ENCODE peak calls at places on chromosomes 4 and X, in four cellular contexts. T is HFFc6, V is brain microvascular endothelial cell, R is GM06990. W is an unnamed sample.

GRCh38 chr4:112075129-112075753 is 70.0 kb upstream of the FAM241A start:
- DNase-seq in T (peak; percentile 61), V (peak; percentile 83), R (no peak), W (no peak)

GRCh38 chrX:132775230-132775823 is 183.1 kb downstream of the HS6ST2 start:
- DNase-seq in T (no peak), V (no peak), R (peak; percentile 2), W (no peak)

GRCh38 chr4:139718833-139719232 is 53.2 kb downstream of the MGST2 start:
- DNase-seq in T (no peak), V (no peak), R (no peak), W (no peak)

GRCh38 chr4:116603096-116603495 is 482.3 kb downstream of the TRAM1L1 start:
- DNase-seq in T (no peak), V (no peak), R (no peak), W (no peak)

GRCh38 chrX:108397627-108398392 is 40.4 kb downstream of the COL4A6 start:
- DNase-seq in T (peak; percentile 42), V (peak; percentile 27), R (peak; percentile 24), W (no peak)

GRCh38 chr4:173529505-173530325 is at the start of gene HAND2:
- DNase-seq in T (peak; percentile 73), V (no peak), R (no peak), W (peak; percentile 31)

GRCh38 chr4:39369301-39369700 is 3.1 kb upstream of the RFC1 start:
- DNase-seq in T (no peak), V (no peak), R (no peak), W (no peak)

GRCh38 chr4:155789391-155789790 is 30.6 kb downstream of the GUCY1B1 start:
- DNase-seq in T (no peak), V (no peak), R (no peak), W (no peak)

GRCh38 chr4:78768447-78769177 is 7.5 kb upstream of the BMP2K start:
- DNase-seq in T (peak; percentile 41), V (peak; percentile 63), R (no peak), W (no peak)

GRCh38 chr4:186105721-186106335 is 1.3 kb downstream of the FAM149A start:
- DNase-seq in T (no peak), V (no peak), R (no peak), W (no peak)

GRCh38 chr4:161696957-161697356 is 466.8 kb downstream of the FSTL5 start:
- DNase-seq in T (no peak), V (no peak), R (no peak), W (no peak)

GRCh38 chrX:115177941-115178340 is 11.3 kb upstream of the RBMXL3 start:
- DNase-seq in T (no peak), V (no peak), R (no peak), W (no peak)

GRCh38 chr4:38663021-38663800 is 788 bp upstream of the KLF3 start:
- DNase-seq in T (no peak), V (no peak), R (peak; percentile 53), W (peak; percentile 19)

GRCh38 chr4:188780686-188781085 is 641.4 kb downstream of the TRIML1 start:
- DNase-seq in T (peak; percentile 11), V (peak; percentile 16), R (no peak), W (no peak)

GRCh38 chr4:168917150-168917779 is 92.8 kb downstream of the CBR4 start:
- DNase-seq in T (peak; percentile 22), V (peak; percentile 24), R (peak; percentile 8), W (no peak)

GRCh38 chr4:124334119-124334518 is 378.4 kb downstream of the ANKRD50 start:
- DNase-seq in T (peak; percentile 82), V (peak; percentile 83), R (no peak), W (peak; percentile 48)

GRCh38 chrX:17397074-17397473 is 22.1 kb downstream of the NHS start:
- DNase-seq in T (no peak), V (no peak), R (no peak), W (no peak)

GRCh38 chrX:18548996-18549395 is 122.9 kb downstream of the RS1 start:
- DNase-seq in T (no peak), V (no peak), R (no peak), W (no peak)

GRCh38 chrX:119887721-119888425 is 7.8 kb upstream of the AKAP14 start:
- DNase-seq in T (peak; percentile 43), V (peak; percentile 29), R (peak; percentile 46), W (no peak)
- TF ChIP-seq CTCF in T (peak; percentile 74), V (peak; percentile 76), R (no peak), W (peak; percentile 66)

GRCh38 chr4:118352843-118353373 is at the start of gene PRSS12:
- DNase-seq in T (peak; percentile 74), V (peak; percentile 43), R (peak; percentile 74), W (no peak)
- TF ChIP-seq CTCF in T (peak; percentile 96), V (peak; percentile 57), R (peak; percentile 37), W (peak; percentile 63)

GRCh38 chrX:121322159-121322558 is 274.7 kb downstream of the GLUD2 start:
- DNase-seq in T (no peak), V (peak; percentile 3), R (no peak), W (no peak)
- TF ChIP-seq CTCF in T (peak; percentile 59), V (peak; percentile 35), R (peak; percentile 55), W (peak; percentile 19)

GRCh38 chr4:41963105-41963504 is 18.5 kb upstream of the DCAF4L1 start:
- DNase-seq in T (peak; percentile 31), V (peak; percentile 10), R (peak; percentile 19), W (no peak)

DNA sequence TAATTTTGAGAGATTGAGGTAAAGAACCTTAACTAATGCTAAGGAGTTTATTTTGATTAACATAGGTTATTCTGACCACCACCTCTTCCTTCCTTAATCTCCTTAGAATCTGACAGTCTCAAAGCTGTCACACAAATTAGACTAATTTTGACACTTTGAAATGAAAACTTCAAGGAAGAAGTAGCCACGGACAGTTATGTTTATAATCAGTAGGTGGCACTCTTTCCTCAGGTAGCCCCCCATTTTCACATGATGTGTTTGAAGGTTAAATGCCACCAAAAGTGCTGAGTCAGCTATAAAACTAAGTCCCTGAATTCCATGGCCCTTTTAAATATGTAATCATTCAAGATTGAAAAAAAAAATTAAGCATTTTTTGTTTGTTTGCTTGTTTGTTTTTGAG is 22.4 kb downstream of the TMEM33 start:
- DNase-seq in T (no peak), V (no peak), R (no peak), W (no peak)
- TF ChIP-seq CTCF in T (peak; percentile 64), V (peak; percentile 39), R (peak; percentile 53), W (peak; percentile 20)

DNA sequence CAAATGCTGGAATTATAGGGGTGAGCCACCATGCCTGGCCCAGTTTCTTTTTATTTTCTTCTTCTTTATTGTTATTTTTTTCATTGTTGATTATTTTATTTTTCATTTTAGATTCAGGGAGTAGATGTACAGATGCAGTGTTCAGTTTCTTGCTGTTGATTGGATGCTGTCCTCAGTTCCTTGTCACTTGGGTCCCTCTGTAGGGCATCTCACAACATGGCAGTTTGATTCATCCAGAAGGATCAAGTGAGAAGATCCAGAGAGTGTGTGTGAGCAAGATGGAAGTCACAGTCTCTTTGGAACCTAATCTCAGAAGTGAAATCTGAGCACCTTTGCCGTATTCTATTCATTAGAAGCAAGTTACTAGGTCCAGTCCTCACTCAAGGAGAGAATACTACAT is 20.9 kb downstream of the HMGB3 start:
- DNase-seq in T (peak; percentile 25), V (no peak), R (no peak), W (no peak)
- TF ChIP-seq CTCF in T (peak; percentile 37), V (peak; percentile 19), R (peak; percentile 24), W (no peak)